ENCODE peak calls at places on chromosome 20, in five cellular contexts. A is spleen, S is NB4, G is stomach, L is body of pancreas. J is an unnamed sample.
A peak's percentile ranks its signal among the peaks of the same experiment; 100 is the strongest.

GRCh38 chr20:33933469-33933909 is 60.2 kb upstream of the RALY start:
- DNase-seq in A (peak; percentile 74), S (peak; percentile 81), G (peak; percentile 67), L (peak; percentile 80), J (peak; percentile 83)

GRCh38 chr20:34624628-34625027 is 52.3 kb downstream of the PIGU start:
- DNase-seq in A (no peak), S (no peak), G (no peak), L (no peak), J (no peak)

GRCh38 chr20:7770578-7770977 is 169.7 kb downstream of the HAO1 start:
- DNase-seq in A (no peak), S (no peak), G (no peak), L (no peak), J (no peak)

GRCh38 chr20:40770564-40771307 is 81.7 kb upstream of the MAFB start:
- DNase-seq in A (no peak), S (no peak), G (no peak), L (peak; percentile 48), J (no peak)

GRCh38 chr20:51447097-51447764 is 95.3 kb downstream of the NFATC2 start:
- DNase-seq in A (peak; percentile 40), S (no peak), G (no peak), L (peak; percentile 58), J (no peak)

GRCh38 chr20:51190783-51191180 is 167.9 kb upstream of the KCNG1 start:
- DNase-seq in A (no peak), S (no peak), G (no peak), L (no peak), J (no peak)

GRCh38 chr20:49821850-49822249 is 9.2 kb downstream of the SLC9A8 start:
- DNase-seq in A (no peak), S (no peak), G (no peak), L (peak; percentile 29), J (no peak)

GRCh38 chr20:34401741-34402455 is 38.8 kb downstream of the ITCH start:
- DNase-seq in A (no peak), S (no peak), G (no peak), L (no peak), J (no peak)

GRCh38 chr20:51444472-51444871 is 98.0 kb downstream of the NFATC2 start:
- DNase-seq in A (peak; percentile 39), S (no peak), G (no peak), L (no peak), J (no peak)

GRCh38 chr20:49457444-49457843 is 25.0 kb downstream of the KCNB1 start:
- DNase-seq in A (no peak), S (no peak), G (no peak), L (no peak), J (no peak)

GRCh38 chr20:50338479-50339195 is 148.0 kb downstream of the CEBPB start:
- DNase-seq in A (peak; percentile 78), S (peak; percentile 89), G (no peak), L (no peak), J (peak; percentile 16)

GRCh38 chr20:20953738-20954657 is 152.2 kb downstream of the LINC00237 start:
- DNase-seq in A (no peak), S (no peak), G (no peak), L (no peak), J (no peak)

GRCh38 chr20:32675223-32675975 is 1.7 kb upstream of the C20orf203 start:
- DNase-seq in A (no peak), S (no peak), G (no peak), L (no peak), J (no peak)

GRCh38 chr20:38888059-38888831 is 38.0 kb upstream of the FAM83D start:
- DNase-seq in A (peak; percentile 70), S (no peak), G (no peak), L (no peak), J (no peak)

GRCh38 chr20:17849901-17850673 is 118.5 kb downstream of the SNX5 start:
- DNase-seq in A (no peak), S (no peak), G (peak; percentile 72), L (peak; percentile 65), J (no peak)

GRCh38 chr20:57753332-57754164 is 43.7 kb upstream of the PMEPA1 start:
- DNase-seq in A (peak; percentile 66), S (no peak), G (no peak), L (no peak), J (no peak)

GRCh38 chr20:32681175-32682084 is 7.7 kb upstream of the C20orf203 start:
- DNase-seq in A (no peak), S (peak; percentile 98), G (no peak), L (no peak), J (peak; percentile 77)

GRCh38 chr20:25090492-25091429 is 8.8 kb upstream of the VSX1 start:
- DNase-seq in A (peak; percentile 90), S (no peak), G (no peak), L (peak; percentile 22), J (no peak)
- TF ChIP-seq POLR2A in A (no peak), S (no peak), G (no peak), L (no peak), J (no peak)

GRCh38 chr20:63864978-63865640 is at the start of gene TPD52L2:
- DNase-seq in A (peak; percentile 98), S (peak; percentile 100), G (peak; percentile 99), L (peak; percentile 100), J (peak; percentile 99)
- TF ChIP-seq POLR2A in A (peak; percentile 77), S (peak; percentile 86), G (no peak), L (peak; percentile 99), J (peak; percentile 93)

DNA sequence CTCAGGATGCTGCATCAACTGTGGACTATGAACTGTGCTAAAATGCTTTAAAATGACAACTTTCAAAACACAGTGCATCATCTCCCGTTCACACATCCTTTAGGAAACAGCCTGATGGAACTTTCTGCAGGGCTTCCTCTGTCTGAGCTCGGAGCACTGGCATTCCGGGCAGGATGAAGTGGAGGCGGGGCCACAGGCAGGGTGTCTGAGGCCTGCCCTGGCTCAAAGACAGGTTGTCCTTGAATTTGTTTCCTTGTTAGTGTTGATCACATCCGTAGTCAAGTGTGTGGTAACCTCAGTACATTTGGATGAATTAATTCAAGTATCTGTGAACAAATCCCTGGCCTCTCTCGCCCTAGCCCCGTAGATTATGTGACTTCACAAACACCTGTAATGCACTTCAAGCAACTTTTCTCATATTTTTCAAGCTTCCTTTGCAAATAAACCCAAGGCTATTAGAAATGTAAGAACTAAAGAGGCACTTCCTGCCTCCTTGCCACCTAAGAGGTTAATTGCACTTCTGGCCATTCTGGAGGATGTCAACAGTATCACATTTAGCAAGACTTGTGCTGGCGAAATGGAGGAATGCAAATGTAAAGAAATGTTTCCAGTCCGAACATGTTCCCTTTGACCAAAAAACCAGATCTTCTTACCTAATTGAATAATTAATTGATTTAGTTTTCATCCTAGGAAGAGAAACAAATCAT is 3.1 kb downstream of the CD93 start:
- DNase-seq in A (peak; percentile 85), S (peak; percentile 39), G (no peak), L (peak; percentile 57), J (no peak)
- TF ChIP-seq POLR2A in A (no peak), S (no peak), G (no peak), L (no peak), J (no peak)

DNA sequence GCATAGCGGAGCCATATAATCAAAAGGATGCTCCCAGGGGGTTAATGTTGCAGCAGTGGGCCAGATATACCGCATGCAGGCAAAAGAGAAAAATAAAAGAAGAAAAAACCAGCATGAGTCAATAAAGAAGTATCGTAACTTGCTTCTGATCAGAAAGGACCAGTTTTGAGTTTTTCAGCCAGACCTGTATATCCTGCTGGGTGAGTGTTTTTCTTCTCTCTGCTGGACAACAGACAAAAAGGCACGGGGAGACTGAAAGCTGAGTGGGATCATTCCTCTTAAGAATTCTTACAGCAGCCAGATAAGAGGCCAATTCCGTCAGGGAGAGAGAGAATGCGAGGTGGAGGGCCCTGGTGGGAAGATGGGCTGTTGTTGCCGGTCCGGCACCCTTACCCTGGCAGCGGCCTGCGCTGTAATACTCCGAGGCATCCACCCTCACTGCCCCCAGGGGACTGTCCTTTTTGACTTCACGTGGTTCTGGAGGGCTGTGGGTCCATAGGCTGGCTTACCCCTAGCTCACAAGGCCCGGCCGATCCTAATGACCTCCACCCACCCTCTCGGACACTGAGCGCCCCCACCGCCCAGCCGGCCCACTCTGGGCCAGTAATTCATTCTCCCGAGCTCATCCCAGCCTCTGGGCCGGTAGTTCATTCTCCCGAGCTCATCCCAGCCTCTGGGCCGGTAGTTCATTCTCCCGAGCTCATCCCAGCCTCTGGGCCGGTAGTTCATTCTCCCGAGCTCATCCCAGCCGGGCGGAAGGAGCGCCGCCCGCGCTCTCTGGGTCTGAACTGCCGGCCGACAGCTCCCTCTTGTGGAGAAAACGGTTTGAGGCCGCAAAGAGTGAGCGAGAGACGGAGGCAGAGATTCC is 118.4 kb upstream of the SIRPA start:
- DNase-seq in A (peak; percentile 93), S (peak; percentile 82), G (peak; percentile 84), L (peak; percentile 89), J (peak; percentile 83)
- TF ChIP-seq POLR2A in A (no peak), S (no peak), G (no peak), L (no peak), J (no peak)

GRCh38 chr20:23150304-23151007 is 64.3 kb upstream of the CD93 start:
- DNase-seq in A (no peak), S (no peak), G (peak; percentile 20), L (no peak), J (no peak)

GRCh38 chr20:23147647-23147963 is 61.5 kb upstream of the CD93 start:
- DNase-seq in A (no peak), S (no peak), G (no peak), L (no peak), J (no peak)

GRCh38 chr20:23149623-23150279 is 63.6 kb upstream of the CD93 start:
- DNase-seq in A (no peak), S (no peak), G (peak; percentile 14), L (no peak), J (no peak)

GRCh38 chr20:23147964-23148720 is 62.0 kb upstream of the CD93 start:
- DNase-seq in A (no peak), S (peak; percentile 91), G (peak; percentile 54), L (peak; percentile 73), J (peak; percentile 92)

DNA sequence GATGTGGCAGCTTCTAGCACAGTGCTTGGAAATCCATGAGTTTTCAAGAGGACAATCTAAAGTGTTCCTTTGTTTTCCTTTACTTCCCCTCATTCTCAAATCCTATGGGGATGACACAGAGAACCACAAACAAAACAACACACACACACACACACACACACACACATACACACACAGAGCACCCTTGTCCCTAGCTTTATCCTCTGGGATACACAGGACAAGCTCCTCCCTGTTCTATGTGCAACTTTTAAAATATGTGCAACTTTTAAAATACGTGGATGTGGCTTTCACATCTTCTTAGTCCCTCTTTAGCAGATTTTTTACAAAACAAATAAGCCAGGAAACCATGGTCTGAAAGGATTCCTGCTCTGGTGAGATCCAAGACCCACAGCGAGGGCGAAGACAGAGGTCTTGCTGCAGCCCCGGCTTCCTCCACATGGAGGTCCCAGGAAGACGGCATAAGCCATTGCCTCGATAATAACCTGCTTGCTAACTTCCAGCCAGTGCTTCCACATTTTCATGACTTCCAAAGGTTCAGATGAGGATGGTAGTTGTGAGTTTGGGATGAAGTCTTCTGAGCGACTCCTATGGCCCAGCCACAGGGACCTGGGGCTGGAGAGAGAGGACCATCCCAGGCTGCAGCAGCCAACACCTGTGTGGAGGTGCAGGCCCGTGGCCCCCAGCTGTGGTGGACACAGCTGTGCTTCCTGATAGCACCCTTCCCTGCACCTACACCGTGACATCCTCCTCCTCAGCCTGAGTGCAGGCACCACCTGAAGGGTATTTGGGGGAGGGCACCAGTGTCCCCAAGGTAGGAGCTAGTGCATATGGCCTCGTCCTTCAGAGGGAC is 62.8 kb upstream of the CD93 start:
- DNase-seq in A (no peak), S (no peak), G (peak; percentile 16), L (no peak), J (no peak)
- TF ChIP-seq POLR2A in A (no peak), S (no peak), G (no peak), L (no peak), J (no peak)